ENCODE peak calls at places on chromosomes 12 and 14, in ten cellular contexts. E is NCI-H1417; H is activated CD4-positive, alpha-beta T cell treated with anti-CD3 and anti-CD28 coated beads for 24 hours; F is HFFc6; G is stomach; U is HT1080; I is AG09319; K is T-helper 1 cell; P is cardiac fibroblast; B is activated T-helper 9 cell treated with anti-CD3 and anti-CD28 coated beads, Interleukin-2, amount 50 U/mL, for 16 hours. L is an unnamed sample.

GRCh38 chr14:23513005-23513412 is 38.6 kb downstream of the ZFHX2 start:
- DNase-seq in P (no peak), U (no peak), H (no peak), B (no peak), E (no peak), G (no peak), I (no peak), F (no peak), K (no peak), L (peak; percentile 63)

GRCh38 chr12:132046561-132046960 is 96.8 kb downstream of the EP400 start:
- DNase-seq in B (no peak), E (no peak), K (no peak), H (no peak), G (no peak), P (peak; percentile 80), F (peak; percentile 93), U (peak; percentile 32), I (peak; percentile 72), L (no peak)

GRCh38 chr12:109632299-109632698 is 58.7 kb downstream of the MVK start:
- DNase-seq in K (no peak), I (no peak), H (no peak), U (no peak), P (no peak), G (no peak), E (no peak), B (no peak), F (no peak), L (peak; percentile 53)

GRCh38 chr14:71139058-71139946 is 232.0 kb downstream of the PCNX1 start:
- DNase-seq in E (peak; percentile 49), K (peak; percentile 61), H (peak; percentile 45), U (peak; percentile 61), B (peak; percentile 34), P (peak; percentile 63), I (no peak), G (peak; percentile 54), F (peak; percentile 31), L (peak; percentile 21)

GRCh38 chr12:105393586-105393985 is 63.1 kb downstream of the C12orf75 start:
- DNase-seq in K (no peak), I (no peak), H (no peak), G (no peak), B (no peak), E (no peak), F (no peak), P (peak; percentile 53), U (peak; percentile 39), L (no peak)

GRCh38 chr14:39454906-39455539 is 22.8 kb upstream of the FBXO33 start:
- DNase-seq in B (no peak), I (no peak), F (no peak), K (no peak), G (no peak), U (no peak), H (no peak), P (no peak), E (no peak), L (no peak)

GRCh38 chr12:91194500-91194899 is 11.9 kb upstream of the DCN start:
- DNase-seq in F (peak; percentile 20), B (no peak), H (no peak), E (no peak), K (no peak), P (peak; percentile 60), I (no peak), G (no peak), U (no peak), L (no peak)

GRCh38 chr14:66645716-66646115 is 137.8 kb downstream of the GPHN start:
- DNase-seq in K (no peak), I (no peak), F (peak; percentile 23), H (no peak), G (no peak), U (peak; percentile 89), B (no peak), P (no peak), E (no peak), L (no peak)

GRCh38 chr12:53726946-53727309 is 324 bp downstream of the CALCOCO1 start:
- DNase-seq in G (no peak), U (peak; percentile 41), H (no peak), K (no peak), I (no peak), B (no peak), F (no peak), E (peak; percentile 18), P (peak; percentile 47), L (no peak)

GRCh38 chr14:61296707-61297502 is 15.8 kb upstream of the TMEM30B start:
- DNase-seq in E (peak; percentile 48), F (peak; percentile 41), I (no peak), U (peak; percentile 42), B (no peak), P (peak; percentile 71), G (no peak), H (peak; percentile 21), K (peak; percentile 65), L (peak; percentile 13)

L was measured in COR-L47.